ENCODE peak calls at places on chromosomes 13 and 19, in six cellular contexts. J is activated T-cell treated with anti-CD3 and anti-CD28 coated beads, Interleukin-2, amount 50 U/mL, for 24 hours; S is AG08395; V is stimulated activated CD8-positive, alpha-beta memory T cell treated with anti-CD3 and anti-CD28 coated beads, Interleukin-15, amount 100 ng/mL, for 4 hours; M is erythroblast; F is lower leg skin. I is an unnamed sample.

GRCh38 chr13:99221567-99222239 is 21.0 kb downstream of the UBAC2 start:
- DNase-seq in J (peak), S (no peak), M (no peak), V (no peak), F (no peak), I (no peak)

GRCh38 chr13:21012841-21013681 is 48.3 kb downstream of the LATS2 start:
- DNase-seq in J (no peak), S (no peak), M (no peak), F (peak), V (no peak), I (no peak)

GRCh38 chr19:39319892-39320168 is 833 bp downstream of the LRFN1 start:
- DNase-seq in S (no peak), J (no peak), V (no peak), M (no peak), F (no peak), I (no peak)

GRCh38 chr13:94168784-94169512 is 310.5 kb downstream of the DCT start:
- DNase-seq in M (no peak), V (no peak), F (no peak), J (no peak), S (no peak), I (no peak)

GRCh38 chr19:23286477-23286876 is 36.3 kb upstream of the ZNF724 start:
- DNase-seq in F (no peak), S (no peak), V (no peak), J (no peak), M (peak), I (no peak)

GRCh38 chr13:50334092-50334778 is 319.0 kb downstream of the KCNRG start:
- DNase-seq in F (no peak), V (no peak), M (no peak), S (no peak), J (no peak), I (no peak)

GRCh38 chr19:738509-739128 is 12.3 kb upstream of the MISP start:
- DNase-seq in F (no peak), M (no peak), J (no peak), V (no peak), S (no peak), I (no peak)

GRCh38 chr19:42850981-42851717 is 28.4 kb downstream of the PSG1 start:
- DNase-seq in M (no peak), S (peak), J (no peak), F (peak), V (no peak), I (peak)

GRCh38 chr19:13849277-13849676 is 27.7 kb upstream of the NANOS3 start:
- DNase-seq in J (no peak), F (no peak), V (no peak), M (no peak), S (no peak), I (no peak)

GRCh38 chr19:2034729-2035589 is 16.1 kb downstream of the MKNK2 start:
- DNase-seq in V (no peak), S (peak), F (peak), J (peak), M (peak), I (peak)

GRCh38 chr13:113186061-113186900 is 22.2 kb downstream of the PCID2 start:
- DNase-seq in M (no peak), S (no peak), V (no peak), J (no peak), F (no peak), I (no peak)

GRCh38 chr19:15251010-15251748 is 18.9 kb upstream of the EPHX3 start:
- DNase-seq in J (no peak), S (peak), F (no peak), V (no peak), M (no peak), I (peak)

GRCh38 chr19:33291623-33292534 is 10.5 kb downstream of the CEBPA start:
- DNase-seq in V (no peak), F (no peak), M (no peak), J (no peak), S (no peak), I (no peak)

GRCh38 chr13:58369941-58370340 is 738.4 kb downstream of the PCDH17 start:
- DNase-seq in M (no peak), S (no peak), V (no peak), J (no peak), F (no peak), I (no peak)

GRCh38 chr13:44620057-44620456 is 43.9 kb upstream of the TSC22D1 start:
- DNase-seq in S (peak), J (no peak), M (no peak), V (no peak), F (no peak), I (no peak)

GRCh38 chr13:85287528-85287927 is 511.7 kb downstream of the SLITRK6 start:
- DNase-seq in F (no peak), M (no peak), S (no peak), J (no peak), V (no peak), I (no peak)

GRCh38 chr19:12247644-12248222 is 47.0 kb downstream of the ZNF44 start:
- DNase-seq in M (no peak), F (no peak), J (no peak), V (no peak), S (no peak), I (no peak)

GRCh38 chr13:23180711-23181110 is at the start of gene SGCG:
- DNase-seq in M (no peak), S (peak), F (no peak), V (no peak), J (no peak), I (no peak)

GRCh38 chr13:50387124-50387581 is 371.9 kb downstream of the KCNRG start:
- DNase-seq in M (no peak), S (peak), J (no peak), V (peak), F (no peak), I (no peak)

GRCh38 chr19:2351591-2351990 is 8.5 kb upstream of the TMPRSS9 start:
- DNase-seq in V (no peak), J (no peak), F (no peak), M (no peak), S (no peak), I (no peak)

GRCh38 chr13:30408319-30409101 is 13.8 kb upstream of the UBE2L5 start:
- DNase-seq in S (peak), V (peak), M (peak), J (peak), F (peak), I (peak)

GRCh38 chr13:44989941-44990340 is 603 bp downstream of the GPALPP1 start:
- DNase-seq in F (no peak), M (peak), J (no peak), V (no peak), S (peak), I (no peak)

GRCh38 chr13:84446972-84447700 is 564.9 kb upstream of the SLITRK1 start:
- DNase-seq in F (no peak), S (no peak), J (no peak), M (no peak), V (no peak), I (no peak)

GRCh38 chr13:109165417-109165904 is 536.0 kb downstream of the MYO16 start:
- DNase-seq in S (no peak), V (no peak), F (peak), M (no peak), J (no peak), I (no peak)

GRCh38 chr19:46404884-46405658 is 8.3 kb downstream of the CCDC8 start:
- DNase-seq in M (peak), J (no peak), S (no peak), F (no peak), V (no peak), I (no peak)

GRCh38 chr19:47507031-47507430 is 7.8 kb downstream of the NAPA start:
- DNase-seq in J (no peak), S (no peak), F (no peak), V (no peak), M (no peak), I (peak)

GRCh38 chr13:95137096-95137495 is 164.2 kb downstream of the ABCC4 start:
- DNase-seq in J (no peak), M (no peak), F (no peak), V (no peak), S (peak), I (no peak)

GRCh38 chr13:110635405-110636002 is 20.2 kb downstream of the NAXD start:
- DNase-seq in J (no peak), M (no peak), V (no peak), F (no peak), S (no peak), I (no peak)

GRCh38 chr13:93549326-93549855 is 322.8 kb downstream of the GPC6 start:
- DNase-seq in S (no peak), F (no peak), J (no peak), V (no peak), M (no peak), I (no peak)

GRCh38 chr19:31543456-31543855 is 194.2 kb upstream of the TSHZ3 start:
- DNase-seq in V (no peak), S (no peak), F (peak), M (no peak), J (no peak), I (no peak)

GRCh38 chr19:35756373-35757230 is at the start of gene HSPB6:
- DNase-seq in S (peak), J (no peak), F (peak), V (no peak), M (peak), I (peak)

GRCh38 chr19:5957132-5957531 is 20.8 kb downstream of the RANBP3 start:
- DNase-seq in S (no peak), J (no peak), M (no peak), F (no peak), V (no peak), I (peak)

GRCh38 chr13:80040219-80040976 is 300.5 kb downstream of the SPRY2 start:
- DNase-seq in J (no peak), M (no peak), F (no peak), V (no peak), S (peak), I (no peak)

GRCh38 chr19:32373614-32374295 is 28.3 kb downstream of the ZNF507 start:
- DNase-seq in V (no peak), S (peak), M (peak), F (no peak), J (no peak), I (peak)

GRCh38 chr19:4803736-4804695 is 12.5 kb downstream of the FEM1A start:
- DNase-seq in F (no peak), J (peak), V (peak), M (peak), S (peak), I (peak)

GRCh38 chr19:33358408-33358807 is 15.1 kb upstream of the CEBPG start:
- DNase-seq in J (no peak), V (no peak), F (peak), S (no peak), M (no peak), I (no peak)

GRCh38 chr13:20161275-20161950 is 561 bp upstream of the GJA3 start:
- DNase-seq in V (peak), S (no peak), M (no peak), F (no peak), J (peak), I (no peak)

I was measured in adrenal gland.